ENCODE peak calls at places on chromosome 2, in seven cellular contexts. G, S, I, T, O, Y and B are unnamed samples.

GRCh38 chr2:78304678-78305077 is 720.8 kb upstream of the REG3G start:
- DNase-seq in G (no peak), S (no peak), I (no peak), T (no peak), O (no peak), Y (peak; percentile 21), B (no peak)

GRCh38 chr2:16200791-16201190 is 260.4 kb downstream of the MYCN start:
- DNase-seq in G (no peak), S (no peak), I (no peak), T (no peak), O (no peak), Y (no peak), B (no peak)

GRCh38 chr2:60366178-60366577 is 187.3 kb downstream of the BCL11A start:
- DNase-seq in G (no peak), S (peak; percentile 19), I (no peak), T (no peak), O (no peak), Y (no peak), B (no peak)

GRCh38 chr2:233240897-233241296 is 10.6 kb upstream of the ATG16L1 start:
- DNase-seq in G (no peak), S (peak; percentile 26), I (no peak), T (no peak), O (no peak), Y (no peak), B (peak; percentile 28)

GRCh38 chr2:111984213-111984604 is 70.9 kb upstream of the TMEM87B start:
- DNase-seq in G (no peak), S (no peak), I (no peak), T (no peak), O (no peak), Y (no peak), B (no peak)

GRCh38 chr2:221590861-221591260 is 18.8 kb upstream of the EPHA4 start:
- DNase-seq in G (no peak), S (no peak), I (no peak), T (no peak), O (no peak), Y (no peak), B (no peak)

GRCh38 chr2:26754972-26755670 is 9.0 kb upstream of the SLC35F6 start:
- DNase-seq in G (no peak), S (no peak), I (no peak), T (no peak), O (no peak), Y (no peak), B (no peak)

GRCh38 chr2:224286923-224287322 is 115.0 kb downstream of the FAM124B start:
- DNase-seq in G (no peak), S (no peak), I (no peak), T (no peak), O (no peak), Y (no peak), B (no peak)

GRCh38 chr2:72414108-72414507 is 266.4 kb upstream of the CYP26B1 start:
- DNase-seq in G (no peak), S (no peak), I (no peak), T (no peak), O (no peak), Y (peak; percentile 13), B (no peak)

GRCh38 chr2:97935719-97936161 is 60.0 kb downstream of the TMEM131 start:
- DNase-seq in G (no peak), S (no peak), I (no peak), T (no peak), O (no peak), Y (peak; percentile 56), B (no peak)

GRCh38 chr2:197163755-197164753 is 146.5 kb downstream of the ANKRD44 start:
- DNase-seq in G (no peak), S (no peak), I (no peak), T (no peak), O (no peak), Y (peak; percentile 27), B (no peak)

GRCh38 chr2:4962419-4962818 is 729.8 kb upstream of the SOX11 start:
- DNase-seq in G (no peak), S (no peak), I (no peak), T (no peak), O (no peak), Y (no peak), B (no peak)

GRCh38 chr2:175815537-175815936 is 186.5 kb downstream of the LNPK start:
- DNase-seq in G (no peak), S (no peak), I (no peak), T (no peak), O (no peak), Y (no peak), B (no peak)

GRCh38 chr2:197092431-197092830 is 165.9 kb upstream of the PGAP1 start:
- DNase-seq in G (no peak), S (no peak), I (peak; percentile 19), T (no peak), O (peak; percentile 26), Y (no peak), B (no peak)

GRCh38 chr2:54666131-54666637 is 57.3 kb upstream of the EML6 start:
- DNase-seq in G (no peak), S (no peak), I (no peak), T (no peak), O (no peak), Y (peak; percentile 89), B (no peak)

GRCh38 chr2:188114014-188114413 is 177.7 kb upstream of the GULP1 start:
- DNase-seq in G (no peak), S (no peak), I (no peak), T (no peak), O (no peak), Y (no peak), B (no peak)

GRCh38 chr2:174985624-174986023 is 19.6 kb downstream of the CHN1 start:
- DNase-seq in G (no peak), S (no peak), I (no peak), T (no peak), O (no peak), Y (peak; percentile 59), B (no peak)

GRCh38 chr2:236113425-236113824 is 54.8 kb downstream of the GBX2 start:
- DNase-seq in G (no peak), S (no peak), I (no peak), T (no peak), O (no peak), Y (no peak), B (no peak)

GRCh38 chr2:55961318-55961911 is 37.8 kb upstream of the EFEMP1 start:
- DNase-seq in G (no peak), S (peak; percentile 41), I (no peak), T (no peak), O (no peak), Y (peak; percentile 67), B (no peak)

GRCh38 chr2:44955593-44956449 is 14.3 kb downstream of the SIX3 start:
- DNase-seq in G (peak; percentile 90), S (peak; percentile 81), I (peak; percentile 77), T (peak; percentile 55), O (peak; percentile 71), Y (peak; percentile 88), B (peak; percentile 88)

GRCh38 chr2:126413079-126413478 is 242.9 kb upstream of the GYPC start:
- DNase-seq in G (no peak), S (no peak), I (no peak), T (no peak), O (no peak), Y (no peak), B (no peak)

GRCh38 chr2:3639015-3639630 is 18.9 kb upstream of the ALLC start:
- DNase-seq in G (no peak), S (no peak), I (no peak), T (no peak), O (no peak), Y (no peak), B (no peak)

GRCh38 chr2:161564906-161565305 is 59.3 kb upstream of the SLC4A10 start:
- DNase-seq in G (no peak), S (no peak), I (no peak), T (no peak), O (no peak), Y (no peak), B (no peak)

GRCh38 chr2:28477087-28477486 is 18.8 kb upstream of the PLB1 start:
- DNase-seq in G (no peak), S (no peak), I (no peak), T (no peak), O (no peak), Y (no peak), B (no peak)

GRCh38 chr2:53753036-53753435 is 14.6 kb upstream of the CHAC2 start:
- DNase-seq in G (no peak), S (no peak), I (no peak), T (no peak), O (no peak), Y (no peak), B (no peak)

GRCh38 chr2:72350852-72351251 is 203.2 kb upstream of the CYP26B1 start:
- DNase-seq in G (no peak), S (no peak), I (no peak), T (no peak), O (no peak), Y (no peak), B (no peak)